ENCODE peak calls at places on chromosome 21, in four cellular contexts. One of them, this sample, is unnamed.

GRCh38 chr21:31108969-31109368 is 70.7 kb upstream of the KRTAP19-8 start:
- DNase-seq in OCI-LY7: peak
- DNase-seq in choroid plexus epithelial cell: peak
- DNase-seq in breast epithelium: no peak
- DNase-seq in this sample: no peak

GRCh38 chr21:43769325-43769958 is 6.7 kb downstream of the CSTB start:
- DNase-seq in breast epithelium: no peak
- DNase-seq in OCI-LY7: no peak
- DNase-seq in choroid plexus epithelial cell: no peak
- DNase-seq in this sample: no peak

GRCh38 chr21:18245493-18245967 is 897 bp downstream of the CHODL start:
- DNase-seq in breast epithelium: no peak
- DNase-seq in OCI-LY7: no peak
- DNase-seq in choroid plexus epithelial cell: peak
- DNase-seq in this sample: no peak

GRCh38 chr21:21714396-21714795 is 716.2 kb downstream of the NCAM2 start:
- DNase-seq in OCI-LY7: no peak
- DNase-seq in choroid plexus epithelial cell: peak
- DNase-seq in breast epithelium: no peak
- DNase-seq in this sample: peak

GRCh38 chr21:25334046-25334730 is 273.1 kb downstream of the MRPL39 start:
- DNase-seq in choroid plexus epithelial cell: no peak
- DNase-seq in breast epithelium: no peak
- DNase-seq in OCI-LY7: no peak
- DNase-seq in this sample: no peak

GRCh38 chr21:31753949-31754348 is 22.0 kb upstream of the SCAF4 start:
- DNase-seq in breast epithelium: no peak
- DNase-seq in OCI-LY7: no peak
- DNase-seq in choroid plexus epithelial cell: no peak
- DNase-seq in this sample: no peak

GRCh38 chr21:35020446-35020845 is 28.7 kb downstream of the RUNX1 start:
- DNase-seq in breast epithelium: no peak
- DNase-seq in OCI-LY7: peak
- DNase-seq in choroid plexus epithelial cell: no peak
- DNase-seq in this sample: no peak

GRCh38 chr21:23968722-23969647 is 1638.3 kb downstream of the MRPL39 start:
- DNase-seq in OCI-LY7: peak
- DNase-seq in breast epithelium: no peak
- DNase-seq in choroid plexus epithelial cell: peak
- DNase-seq in this sample: no peak

GRCh38 chr21:43759651-43760050 is 16.5 kb downstream of the CSTB start:
- DNase-seq in OCI-LY7: no peak
- DNase-seq in breast epithelium: no peak
- DNase-seq in choroid plexus epithelial cell: no peak
- DNase-seq in this sample: no peak

GRCh38 chr21:31623664-31624063 is 35.8 kb upstream of the SOD1 start:
- DNase-seq in breast epithelium: no peak
- DNase-seq in choroid plexus epithelial cell: peak
- DNase-seq in OCI-LY7: peak
- DNase-seq in this sample: no peak

GRCh38 chr21:24450119-24450518 is 1157.2 kb downstream of the MRPL39 start:
- DNase-seq in OCI-LY7: no peak
- DNase-seq in choroid plexus epithelial cell: no peak
- DNase-seq in breast epithelium: no peak
- DNase-seq in this sample: no peak

GRCh38 chr21:27700974-27701614 is 734.2 kb upstream of the ADAMTS5 start:
- DNase-seq in breast epithelium: peak
- DNase-seq in choroid plexus epithelial cell: peak
- DNase-seq in OCI-LY7: peak
- DNase-seq in this sample: peak

GRCh38 chr21:39620856-39621255 is 8.1 kb downstream of the B3GALT5 start:
- DNase-seq in choroid plexus epithelial cell: no peak
- DNase-seq in OCI-LY7: no peak
- DNase-seq in breast epithelium: no peak
- DNase-seq in this sample: no peak

GRCh38 chr21:30733026-30733425 is 14.0 kb downstream of the KRTAP21-2 start:
- DNase-seq in OCI-LY7: no peak
- DNase-seq in choroid plexus epithelial cell: no peak
- DNase-seq in breast epithelium: no peak
- DNase-seq in this sample: no peak

GRCh38 chr21:16040601-16041000 is 310.8 kb downstream of the USP25 start:
- DNase-seq in OCI-LY7: no peak
- DNase-seq in choroid plexus epithelial cell: peak
- DNase-seq in breast epithelium: no peak
- DNase-seq in this sample: no peak

GRCh38 chr21:43278766-43279577 is 110.2 kb downstream of the CRYAA start:
- DNase-seq in OCI-LY7: no peak
- DNase-seq in breast epithelium: no peak
- DNase-seq in choroid plexus epithelial cell: no peak
- DNase-seq in this sample: no peak

GRCh38 chr21:43277481-43278351 is 108.9 kb downstream of the CRYAA start:
- DNase-seq in OCI-LY7: no peak
- DNase-seq in breast epithelium: no peak
- DNase-seq in choroid plexus epithelial cell: no peak
- DNase-seq in this sample: no peak

GRCh38 chr21:39597595-39598185 is 15.1 kb upstream of the B3GALT5 start:
- DNase-seq in choroid plexus epithelial cell: no peak
- DNase-seq in OCI-LY7: no peak
- DNase-seq in breast epithelium: no peak
- DNase-seq in this sample: no peak

GRCh38 chr21:15826147-15826780 is 96.5 kb downstream of the USP25 start:
- DNase-seq in breast epithelium: no peak
- DNase-seq in choroid plexus epithelial cell: peak
- DNase-seq in OCI-LY7: peak
- DNase-seq in this sample: no peak

GRCh38 chr21:40752125-40752524 is 94.8 kb downstream of the DSCAM start:
- DNase-seq in choroid plexus epithelial cell: no peak
- DNase-seq in breast epithelium: no peak
- DNase-seq in OCI-LY7: no peak
- DNase-seq in this sample: no peak

GRCh38 chr21:25638634-25639166 is 358 bp upstream of the JAM2 start:
- DNase-seq in choroid plexus epithelial cell: peak
- DNase-seq in breast epithelium: no peak
- DNase-seq in OCI-LY7: peak
- DNase-seq in this sample: no peak

GRCh38 chr21:17580319-17580718 is 32.4 kb downstream of the BTG3 start:
- DNase-seq in breast epithelium: no peak
- DNase-seq in choroid plexus epithelial cell: no peak
- DNase-seq in OCI-LY7: no peak
- DNase-seq in this sample: no peak

GRCh38 chr21:14863745-14864210 is 201.0 kb downstream of the NRIP1 start:
- DNase-seq in choroid plexus epithelial cell: peak
- DNase-seq in breast epithelium: no peak
- DNase-seq in OCI-LY7: no peak
- DNase-seq in this sample: no peak

GRCh38 chr21:43797925-43798715 is 8.7 kb downstream of the RRP1 start:
- DNase-seq in choroid plexus epithelial cell: no peak
- DNase-seq in breast epithelium: no peak
- DNase-seq in OCI-LY7: no peak
- DNase-seq in this sample: no peak

GRCh38 chr21:43789276-43790052 is at the start of gene RRP1:
- DNase-seq in breast epithelium: peak
- DNase-seq in choroid plexus epithelial cell: peak
- DNase-seq in OCI-LY7: peak
- DNase-seq in this sample: no peak

GRCh38 chr21:14683021-14683420 is 136.9 kb upstream of the SAMSN1 start:
- DNase-seq in OCI-LY7: no peak
- DNase-seq in choroid plexus epithelial cell: no peak
- DNase-seq in breast epithelium: no peak
- DNase-seq in this sample: no peak

GRCh38 chr21:23247334-23247733 is 2249.1 kb downstream of the NCAM2 start:
- DNase-seq in OCI-LY7: no peak
- DNase-seq in breast epithelium: no peak
- DNase-seq in choroid plexus epithelial cell: peak
- DNase-seq in this sample: no peak

GRCh38 chr21:33069645-33069993 is 322 bp upstream of the OLIG1 start:
- DNase-seq in OCI-LY7: no peak
- DNase-seq in choroid plexus epithelial cell: no peak
- DNase-seq in breast epithelium: no peak
- DNase-seq in this sample: no peak
- H3K4me3 ChIP-seq in OCI-LY7: no peak
- H3K4me3 ChIP-seq in choroid plexus epithelial cell: no peak
- H3K4me3 ChIP-seq in breast epithelium: peak
- H3K4me3 ChIP-seq in this sample: no peak

GRCh38 chr21:41973861-41974751 is 20.3 kb upstream of the C2CD2 start:
- DNase-seq in OCI-LY7: peak
- DNase-seq in breast epithelium: no peak
- DNase-seq in choroid plexus epithelial cell: no peak
- DNase-seq in this sample: no peak
- TF ChIP-seq CTCF in OCI-LY7: peak
- TF ChIP-seq CTCF in breast epithelium: no peak
- TF ChIP-seq CTCF in choroid plexus epithelial cell: peak
- TF ChIP-seq CTCF in this sample: peak

GRCh38 chr21:45820171-45821091 is 161.1 kb upstream of the COL6A1 start:
- DNase-seq in breast epithelium: peak
- DNase-seq in OCI-LY7: peak
- DNase-seq in choroid plexus epithelial cell: peak
- DNase-seq in this sample: peak

GRCh38 chr21:45818276-45818903 is 163.2 kb upstream of the COL6A1 start:
- DNase-seq in choroid plexus epithelial cell: peak
- DNase-seq in OCI-LY7: peak
- DNase-seq in breast epithelium: peak
- DNase-seq in this sample: no peak

GRCh38 chr21:45817345-45817744 is 164.2 kb upstream of the COL6A1 start:
- DNase-seq in choroid plexus epithelial cell: peak
- DNase-seq in OCI-LY7: no peak
- DNase-seq in breast epithelium: peak
- DNase-seq in this sample: no peak

GRCh38 chr21:45819478-45820170 is 161.9 kb upstream of the COL6A1 start:
- DNase-seq in OCI-LY7: no peak
- DNase-seq in breast epithelium: peak
- DNase-seq in choroid plexus epithelial cell: no peak
- DNase-seq in this sample: no peak

DNA sequence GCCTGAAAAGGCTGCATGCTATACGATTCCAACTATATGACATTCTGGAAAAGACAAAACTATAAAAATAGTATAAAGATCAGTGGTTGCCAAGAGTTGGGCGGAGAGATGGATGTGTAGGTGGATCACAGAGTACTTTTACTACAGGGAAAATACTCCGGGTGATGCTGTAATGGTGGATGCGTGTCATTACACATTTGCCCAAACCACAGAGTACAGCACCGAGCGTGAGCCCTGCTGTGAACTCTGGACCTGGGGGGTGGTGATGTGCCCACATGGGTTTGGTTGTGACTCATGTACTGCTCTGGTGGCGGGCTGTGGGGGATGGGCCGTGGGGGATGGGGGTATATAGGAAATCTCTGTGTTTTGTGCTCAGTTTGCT is 162.7 kb upstream of the COL6A1 start:
- DNase-seq in choroid plexus epithelial cell: peak
- DNase-seq in OCI-LY7: no peak
- DNase-seq in breast epithelium: peak
- DNase-seq in this sample: peak
- H3K4me3 ChIP-seq in choroid plexus epithelial cell: no peak
- H3K4me3 ChIP-seq in OCI-LY7: no peak
- H3K4me3 ChIP-seq in breast epithelium: no peak
- H3K4me3 ChIP-seq in this sample: no peak

DNA sequence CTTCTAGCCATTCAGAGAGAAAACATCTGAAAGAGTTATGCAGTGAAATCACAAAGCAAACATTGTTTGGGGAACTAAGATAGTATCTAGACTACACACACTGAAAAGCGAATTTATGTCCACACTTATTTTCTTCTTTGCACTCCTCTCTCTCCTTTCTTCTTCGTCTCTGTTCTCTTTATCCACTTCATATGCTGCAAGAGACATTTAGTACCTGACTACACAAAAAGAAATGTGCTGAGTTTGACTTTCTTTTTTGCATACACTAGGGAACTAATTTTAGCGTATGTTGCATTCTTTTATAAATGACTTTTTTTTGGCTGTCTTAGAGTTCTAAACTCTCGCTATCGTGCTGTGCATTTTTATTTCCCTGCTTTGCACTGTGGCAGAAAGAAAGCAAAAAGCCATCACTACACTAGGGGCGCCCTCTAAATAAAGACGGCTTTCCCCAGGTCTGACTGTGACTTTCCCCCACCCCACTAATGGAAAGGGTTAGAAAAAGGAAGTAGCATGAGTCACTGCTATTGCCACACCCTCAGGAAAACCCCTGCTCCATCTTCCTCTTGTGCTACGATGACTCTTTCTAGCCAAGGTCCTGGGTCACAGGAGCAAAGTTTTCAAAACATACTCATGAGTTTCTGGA is 65.7 kb downstream of the MAP3K7CL start:
- DNase-seq in OCI-LY7: peak
- DNase-seq in breast epithelium: no peak
- DNase-seq in choroid plexus epithelial cell: peak
- DNase-seq in this sample: no peak
- TF ChIP-seq CTCF in OCI-LY7: peak
- TF ChIP-seq CTCF in breast epithelium: no peak
- TF ChIP-seq CTCF in choroid plexus epithelial cell: peak
- TF ChIP-seq CTCF in this sample: peak

This sample was measured in AG04449.